ENCODE peak calls at places on chromosome 16, in five cellular contexts. B is CD4-positive, CD25-positive, alpha-beta regulatory T cell; R is AG04450; T is dorsolateral prefrontal cortex; N is astrocyte of the cerebellum. P is an unnamed sample.

GRCh38 chr16:67571981-67572431 is 9.7 kb downstream of the CTCF start:
- DNase-seq in B (no peak), R (no peak), T (no peak), N (no peak), P (no peak)

GRCh38 chr16:57111420-57111819 is 19.0 kb downstream of the CPNE2 start:
- DNase-seq in B (no peak), R (no peak), T (no peak), N (no peak), P (no peak)

GRCh38 chr16:20868890-20869289 is 31.3 kb downstream of the DCUN1D3 start:
- DNase-seq in B (no peak), R (no peak), T (peak; percentile 76), N (peak; percentile 36), P (no peak)

GRCh38 chr16:81601601-81602251 is 157.1 kb downstream of the CMIP start:
- DNase-seq in B (no peak), R (no peak), T (no peak), N (no peak), P (no peak)

GRCh38 chr16:49340466-49340865 is 33.1 kb upstream of the C16orf78 start:
- DNase-seq in B (no peak), R (no peak), T (no peak), N (no peak), P (no peak)

GRCh38 chr16:80663078-80663477 is 122.3 kb downstream of the DYNLRB2 start:
- DNase-seq in B (no peak), R (no peak), T (no peak), N (no peak), P (no peak)

GRCh38 chr16:22077700-22078313 is 14.5 kb upstream of the VWA3A start:
- DNase-seq in B (peak; percentile 71), R (peak; percentile 26), T (no peak), N (peak; percentile 39), P (no peak)

GRCh38 chr16:66979011-66979717 is 9.2 kb upstream of the CES4A start:
- DNase-seq in B (no peak), R (no peak), T (no peak), N (no peak), P (no peak)

GRCh38 chr16:49623501-49624266 is 232.2 kb downstream of the ZNF423 start:
- DNase-seq in B (no peak), R (no peak), T (no peak), N (no peak), P (no peak)

GRCh38 chr16:53809088-53809951 is 105.4 kb downstream of the FTO start:
- DNase-seq in B (no peak), R (peak; percentile 60), T (no peak), N (peak; percentile 68), P (peak; percentile 71)

GRCh38 chr16:66130296-66130910 is 236.1 kb upstream of the CDH5 start:
- DNase-seq in B (no peak), R (peak; percentile 87), T (no peak), N (peak; percentile 83), P (no peak)

GRCh38 chr16:79728048-79728922 is 127.7 kb upstream of the MAF start:
- DNase-seq in B (no peak), R (no peak), T (no peak), N (no peak), P (no peak)

GRCh38 chr16:88570691-88571092 is 489 bp downstream of the ZC3H18 start:
- DNase-seq in B (no peak), R (no peak), T (no peak), N (no peak), P (no peak)

DNA sequence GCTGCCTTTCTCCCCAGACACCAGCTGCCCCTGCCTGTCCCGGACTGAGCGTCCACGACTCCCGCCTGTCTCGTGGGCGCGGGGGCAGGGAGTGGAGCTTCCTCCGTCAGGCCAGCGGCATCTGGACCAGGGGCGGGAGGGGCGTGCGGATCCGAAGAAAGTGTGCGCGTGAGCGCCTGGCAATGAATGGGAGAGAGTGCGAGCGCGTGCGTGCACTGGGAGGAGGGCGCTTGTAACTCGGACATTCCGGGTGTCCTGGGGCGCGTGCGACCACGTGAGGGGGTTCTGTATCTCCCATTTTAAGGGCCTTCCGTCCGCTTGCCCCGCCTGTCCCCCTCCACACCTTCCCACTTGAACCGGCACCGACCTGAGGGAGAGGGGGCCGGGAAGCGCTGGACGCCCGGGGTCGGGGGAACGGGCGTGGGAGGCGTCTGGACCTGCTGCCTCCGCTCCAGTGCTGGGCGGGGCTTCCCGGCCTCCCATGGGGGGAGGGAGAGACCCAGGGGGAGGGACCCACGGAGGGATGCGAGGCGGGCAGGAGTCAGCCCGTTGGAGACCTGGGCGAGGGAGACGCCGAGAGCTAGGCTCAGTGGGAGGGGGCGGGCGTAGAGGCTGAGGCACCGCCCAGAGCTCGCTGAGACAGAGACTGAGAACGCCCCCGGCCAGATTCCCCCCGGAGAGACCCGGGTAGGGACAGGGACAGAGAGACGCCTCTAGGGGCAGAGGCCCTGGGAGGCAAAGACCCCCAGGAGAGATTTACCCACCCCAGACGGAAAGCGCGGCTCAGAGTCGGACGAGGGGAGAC is at the start of gene KREMEN2:
- DNase-seq in B (no peak), R (no peak), T (no peak), N (no peak), P (no peak)
- H3K4me3 ChIP-seq in B (no peak within 1 kb of the TSS), R (peak within 1 kb of the TSS; percentile 41), T (peak within 1 kb of the TSS; percentile 19), N (peak within 1 kb of the TSS; percentile 23), P (peak within 1 kb of the TSS; percentile 41)

DNA sequence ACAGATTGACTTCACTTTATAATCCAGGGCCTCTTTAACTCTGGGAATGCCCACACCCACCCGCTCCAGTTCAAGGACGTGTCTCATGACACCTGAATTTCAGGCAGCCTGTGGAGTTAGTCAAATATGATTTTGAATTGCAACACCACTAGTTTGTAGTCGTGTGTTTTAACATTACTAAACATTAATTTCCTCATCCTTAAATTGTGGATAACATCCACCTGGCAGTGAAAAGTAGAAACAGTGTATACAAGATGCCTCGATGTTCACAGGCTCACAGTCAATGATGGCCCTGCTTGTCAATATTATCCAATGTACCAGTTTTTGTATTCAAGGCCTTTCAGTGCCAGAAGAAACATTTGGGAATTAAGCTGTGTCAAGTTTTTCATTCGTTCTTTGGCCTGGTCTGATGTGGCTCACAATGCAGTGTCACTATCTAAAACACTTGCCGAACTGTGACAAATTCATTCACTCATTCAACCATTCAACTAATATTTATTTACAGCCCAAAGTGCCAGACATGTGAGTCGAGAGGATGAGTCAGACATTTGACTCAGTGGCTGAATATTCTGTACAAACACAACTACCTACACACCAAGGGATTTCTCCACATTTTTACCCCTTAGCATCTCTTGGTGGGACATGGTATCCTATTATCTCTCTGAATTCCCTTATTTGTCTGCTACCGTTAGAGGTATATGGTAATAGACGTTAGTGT is 1.4 kb downstream of the MEIOB start:
- DNase-seq in B (no peak), R (peak; percentile 11), T (no peak), N (peak; percentile 9), P (peak; percentile 27)
- H3K4me3 ChIP-seq in B (no peak overlapping the region), R (no peak overlapping the region), T (no peak overlapping the region), N (no peak overlapping the region), P (no peak overlapping the region)

GRCh38 chr16:983044-984030 is 1.8 kb downstream of the SOX8 start:
- DNase-seq in B (no peak), R (no peak), T (peak; percentile 69), N (no peak), P (no peak)
- H3K4me3 ChIP-seq in B (no peak overlapping the region), R (no peak overlapping the region), T (peak overlapping the region; percentile 65), N (no peak overlapping the region), P (peak overlapping the region; percentile 48)

DNA sequence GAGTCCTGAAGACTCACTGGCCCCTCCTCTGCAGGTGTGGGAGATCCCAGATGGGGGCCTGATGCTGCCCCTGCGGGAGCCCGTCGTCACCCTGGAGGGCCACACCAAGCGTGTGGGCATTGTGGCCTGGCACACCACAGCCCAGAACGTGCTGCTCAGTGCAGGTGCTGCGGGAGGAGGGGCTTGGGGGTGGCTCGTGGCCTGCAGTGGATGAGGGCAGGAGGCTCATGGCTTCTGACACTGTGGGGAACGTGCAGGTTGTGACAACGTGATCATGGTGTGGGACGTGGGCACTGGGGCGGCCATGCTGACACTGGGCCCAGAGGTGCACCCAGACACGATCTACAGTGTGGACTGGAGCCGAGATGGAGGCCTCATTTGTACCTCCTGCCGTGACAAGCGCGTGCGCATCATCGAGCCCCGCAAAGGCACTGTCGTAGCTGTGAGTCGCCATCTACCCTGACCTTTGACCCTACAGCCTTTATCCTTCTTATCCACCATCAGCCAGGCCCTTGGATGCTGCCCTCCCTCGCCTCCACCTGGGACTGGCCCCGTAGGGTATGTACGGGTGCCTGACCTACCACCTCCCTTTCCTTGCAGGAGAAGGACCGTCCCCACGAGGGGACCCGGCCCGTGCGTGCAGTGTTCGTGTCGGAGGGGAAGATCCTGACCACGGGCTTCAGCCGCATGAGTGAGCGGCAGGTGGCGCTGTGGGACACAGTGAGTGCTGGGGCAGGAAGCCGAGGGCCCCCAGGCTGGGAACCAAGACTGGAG is 3.6 kb downstream of the CORO1A start:
- DNase-seq in B (peak; percentile 85), R (no peak), T (peak; percentile 44), N (no peak), P (no peak)
- H3K4me3 ChIP-seq in B (peak overlapping the region; percentile 62), R (no peak overlapping the region), T (peak overlapping the region; percentile 14), N (no peak overlapping the region), P (no peak overlapping the region)

GRCh38 chr16:85079785-85080602 is 32.3 kb downstream of the CIBAR2 start:
- DNase-seq in B (no peak), R (no peak), T (no peak), N (no peak), P (no peak)
- H3K4me3 ChIP-seq in B (no peak overlapping the region), R (no peak overlapping the region), T (no peak overlapping the region), N (no peak overlapping the region), P (no peak overlapping the region)

P was measured in skeletal muscle cell.